ENCODE peak calls at places on chromosomes 5 and 9, in ten cellular contexts. U is AML-193; Q is GM23338; H is kidney tubule cell; R is HuH-7.5; T is iris pigment epithelial cell; D is ureter; C is coronary artery; O is A673; P is activated T-cell treated with anti-CD3 and anti-CD28 coated beads, Interleukin-2, amount 50 U/mL, for 24 hours. K is an unnamed sample.

GRCh38 chr5:23506329-23507236 is 826 bp upstream of the PRDM9 start:
- DNase-seq in U (no peak), Q (peak; percentile 86), H (peak; percentile 59), R (peak; percentile 7), T (peak; percentile 4), D (no peak), C (no peak), O (peak; percentile 42), P (no peak), K (no peak)

GRCh38 chr5:157109744-157110143 is 900 bp upstream of the HAVCR2 start:
- DNase-seq in U (peak; percentile 69), Q (no peak), H (no peak), R (no peak), T (no peak), D (no peak), C (no peak), O (no peak), P (no peak), K (no peak)

GRCh38 chr5:139708877-139709586 is 60.9 kb downstream of the CXXC5 start:
- DNase-seq in U (peak; percentile 26), Q (peak; percentile 91), H (peak; percentile 95), R (peak; percentile 73), T (peak; percentile 56), D (peak; percentile 59), C (peak; percentile 84), O (peak; percentile 87), P (peak; percentile 43), K (peak; percentile 70)

GRCh38 chr5:127898551-127899213 is 184.9 kb upstream of the SLC12A2 start:
- DNase-seq in U (no peak), Q (no peak), H (no peak), R (no peak), T (peak; percentile 53), D (no peak), C (no peak), O (no peak), P (no peak), K (no peak)

GRCh38 chr5:6902094-6902493 is 188.9 kb downstream of the TENT4A start:
- DNase-seq in U (no peak), Q (no peak), H (no peak), R (no peak), T (no peak), D (no peak), C (no peak), O (no peak), P (no peak), K (no peak)

GRCh38 chr5:180872419-180872818 is 11.3 kb upstream of the ZFP62 start:
- DNase-seq in U (no peak), Q (no peak), H (no peak), R (no peak), T (no peak), D (no peak), C (no peak), O (no peak), P (no peak), K (no peak)

GRCh38 chr9:136336156-136336860 is 9.0 kb downstream of the GPSM1 start:
- DNase-seq in U (no peak), Q (no peak), H (no peak), R (no peak), T (peak; percentile 63), D (no peak), C (no peak), O (no peak), P (no peak), K (no peak)

GRCh38 chr5:4533457-4534105 is 606.5 kb upstream of the ADAMTS16 start:
- DNase-seq in U (no peak), Q (no peak), H (no peak), R (no peak), T (no peak), D (no peak), C (no peak), O (no peak), P (no peak), K (no peak)

K was measured in sciatic nerve.